ENCODE peak calls at places on chromosomes 16 and 17, in six cellular contexts. M, N, A, J, O and S are unnamed samples.
A peak's percentile ranks its signal among the peaks of the same experiment; 100 is the strongest.

GRCh38 chr16:84478172-84478948 is 26.1 kb downstream of the MEAK7 start:
- DNase-seq in M (no peak), N (peak; percentile 67), A (no peak), J (peak; percentile 43), O (peak; percentile 22), S (peak; percentile 90)

GRCh38 chr17:17061516-17061915 is 19.3 kb downstream of the MPRIP start:
- DNase-seq in M (no peak), N (no peak), A (no peak), J (no peak), O (peak; percentile 25), S (no peak)

GRCh38 chr17:32494621-32495346 is 8.0 kb downstream of the CDK5R1 start:
- DNase-seq in M (no peak), N (no peak), A (no peak), J (no peak), O (no peak), S (no peak)

GRCh38 chr17:38729886-38730525 is at the start of gene CISD3:
- DNase-seq in M (peak; percentile 67), N (peak; percentile 74), A (peak; percentile 88), J (peak; percentile 37), O (peak; percentile 95), S (peak; percentile 49)

GRCh38 chr17:79532107-79532790 is 78.6 kb downstream of the RBFOX3 start:
- DNase-seq in M (no peak), N (no peak), A (no peak), J (no peak), O (no peak), S (no peak)

GRCh38 chr17:79943354-79944241 is 92.1 kb downstream of the TBC1D16 start:
- DNase-seq in M (no peak), N (no peak), A (peak; percentile 9), J (no peak), O (peak; percentile 39), S (no peak)

GRCh38 chr17:12588531-12588930 is 77.2 kb upstream of the MYOCD start:
- DNase-seq in M (no peak), N (no peak), A (no peak), J (no peak), O (no peak), S (no peak)

GRCh38 chr17:2940352-2940751 is 123.1 kb downstream of the OR1D5 start:
- DNase-seq in M (no peak), N (no peak), A (no peak), J (no peak), O (no peak), S (no peak)

GRCh38 chr17:71628306-71628705 is 492.5 kb upstream of the SOX9 start:
- DNase-seq in M (no peak), N (peak; percentile 8), A (no peak), J (no peak), O (no peak), S (peak; percentile 18)

GRCh38 chr17:37359682-37360188 is 16.1 kb upstream of the C17orf78 start:
- DNase-seq in M (no peak), N (no peak), A (no peak), J (no peak), O (no peak), S (no peak)

GRCh38 chr16:9154576-9155410 is 63.3 kb downstream of the HAPSTR1 start:
- DNase-seq in M (no peak), N (no peak), A (no peak), J (no peak), O (no peak), S (no peak)

GRCh38 chr16:20901441-20902112 is 1.0 kb downstream of the LYRM1 start:
- DNase-seq in M (no peak), N (peak; percentile 69), A (peak; percentile 33), J (no peak), O (peak; percentile 82), S (peak; percentile 35)

GRCh38 chr16:89324056-89325010 is 106.8 kb downstream of the ZNF778 start:
- DNase-seq in M (no peak), N (peak; percentile 96), A (no peak), J (no peak), O (peak; percentile 36), S (peak; percentile 73)

GRCh38 chr17:72826602-72827001 is 265.9 kb downstream of the SLC39A11 start:
- DNase-seq in M (no peak), N (peak; percentile 73), A (no peak), J (no peak), O (no peak), S (peak; percentile 11)

GRCh38 chr17:43840814-43841213 is 6.2 kb upstream of the CD300LG start:
- DNase-seq in M (no peak), N (peak; percentile 26), A (no peak), J (no peak), O (no peak), S (no peak)

GRCh38 chr17:28953444-28954118 is 2.3 kb upstream of the PHF12 start:
- DNase-seq in M (no peak), N (peak; percentile 55), A (peak; percentile 57), J (no peak), O (no peak), S (no peak)

GRCh38 chr17:29469251-29469650 is 79.1 kb downstream of the TAOK1 start:
- DNase-seq in M (no peak), N (no peak), A (no peak), J (no peak), O (no peak), S (no peak)

GRCh38 chr17:42748202-42748905 is 3.5 kb upstream of the EZH1 start:
- DNase-seq in M (no peak), N (no peak), A (no peak), J (no peak), O (no peak), S (no peak)

GRCh38 chr17:41592601-41593305 is 6.1 kb upstream of the KRT14 start:
- DNase-seq in M (no peak), N (no peak), A (no peak), J (no peak), O (peak; percentile 32), S (no peak)

GRCh38 chr17:13953871-13954270 is 115.4 kb upstream of the COX10 start:
- DNase-seq in M (no peak), N (peak; percentile 21), A (no peak), J (no peak), O (no peak), S (peak; percentile 63)

GRCh38 chr17:77206125-77206523 is 65.4 kb downstream of the SEC14L1 start:
- DNase-seq in M (no peak), N (no peak), A (no peak), J (no peak), O (no peak), S (no peak)

GRCh38 chr17:15092762-15093161 is 172.4 kb downstream of the PMP22 start:
- DNase-seq in M (no peak), N (peak; percentile 25), A (no peak), J (no peak), O (no peak), S (peak; percentile 29)

GRCh38 chr17:42141382-42141781 is 13.4 kb downstream of the RAB5C start:
- DNase-seq in M (no peak), N (no peak), A (no peak), J (no peak), O (no peak), S (no peak)

GRCh38 chr17:63681530-63681929 is 18.4 kb downstream of the LIMD2 start:
- DNase-seq in M (no peak), N (no peak), A (no peak), J (no peak), O (no peak), S (no peak)
- TF ChIP-seq CTCF in M (no peak), N (no peak), A (no peak), J (no peak), O (no peak), S (no peak)

GRCh38 chr16:10877472-10877946 is 507 bp downstream of the CIITA start:
- DNase-seq in M (no peak), N (no peak), A (no peak), J (no peak), O (peak; percentile 42), S (no peak)
- TF ChIP-seq CTCF in M (no peak), N (no peak), A (no peak), J (no peak), O (no peak), S (peak; percentile 11)

GRCh38 chr16:4271176-4272113 is 1.4 kb downstream of the TFAP4 start:
- DNase-seq in M (peak; percentile 70), N (peak; percentile 93), A (peak; percentile 92), J (peak; percentile 76), O (peak; percentile 97), S (peak; percentile 92)
- TF ChIP-seq CTCF in M (no peak), N (no peak), A (no peak), J (no peak), O (no peak), S (peak; percentile 47)

DNA sequence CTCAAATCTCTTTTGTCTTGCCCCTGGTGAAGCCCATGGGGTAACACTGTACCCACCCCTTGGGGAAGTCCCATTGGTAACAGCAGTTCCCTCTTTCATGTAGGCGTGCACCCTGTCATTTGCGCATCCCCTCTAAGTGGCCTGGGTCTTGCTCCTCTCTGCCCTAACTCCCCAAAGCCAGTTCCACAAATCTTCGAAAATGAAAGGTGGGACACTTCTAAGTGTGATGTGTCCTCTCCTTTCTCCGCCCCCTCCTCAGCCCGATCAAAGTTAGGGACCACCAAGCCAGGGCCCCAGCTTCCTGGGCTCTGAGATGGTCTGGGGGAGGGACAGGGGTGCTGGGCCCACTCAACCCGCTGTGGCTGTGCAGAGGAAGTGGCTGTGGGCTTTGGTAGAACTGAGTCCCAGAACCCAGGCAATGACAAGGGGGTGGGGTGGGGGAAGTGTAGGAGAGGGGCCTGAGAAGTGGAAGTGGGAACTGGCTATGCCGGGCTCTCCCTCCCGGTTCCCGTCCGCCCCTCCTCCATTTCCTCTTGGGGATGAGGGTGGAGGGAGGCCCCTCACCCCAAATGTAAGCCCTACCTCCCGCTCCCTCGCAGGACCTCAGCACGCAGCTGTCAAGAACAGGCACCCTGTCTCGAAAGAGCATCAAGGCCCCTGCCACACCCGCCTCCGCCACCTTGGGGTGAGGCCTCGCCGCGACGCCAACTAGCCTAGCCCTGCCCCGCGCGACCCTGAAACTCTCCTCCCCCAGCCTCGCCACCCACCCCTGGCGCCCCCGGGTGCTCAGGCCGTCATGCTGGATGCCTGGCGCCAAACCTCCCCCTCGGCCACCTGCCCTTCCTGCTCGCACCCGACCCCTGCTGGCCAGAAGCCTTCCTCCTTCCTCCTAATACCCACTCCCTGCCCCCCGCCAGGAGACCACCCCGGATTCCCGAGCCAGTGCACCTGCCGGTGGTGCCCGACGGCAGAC is 8.7 kb downstream of the ABI3 start:
- DNase-seq in M (no peak), N (no peak), A (no peak), J (no peak), O (peak; percentile 76), S (no peak)
- TF ChIP-seq CTCF in M (peak; percentile 3), N (peak; percentile 4), A (no peak), J (peak; percentile 7), O (no peak), S (peak; percentile 45)